ENCODE peak calls at places on chromosomes 3 and 15, in nine cellular contexts. One of them, this sample, is unnamed.

GRCh38 chr3:5317572-5317971 is 130.1 kb downstream of the EDEM1 start:
- DNase-seq in EL: no peak
- DNase-seq in neural progenitor cell: no peak
- DNase-seq in cardiac fibroblast: no peak
- DNase-seq in heart right ventricle: no peak
- DNase-seq in GM20000: no peak
- DNase-seq in right cardiac atrium: no peak
- DNase-seq in activated CD4-positive, alpha-beta T cell treated with anti-CD3 and anti-CD28 coated beads, Interleukin-2, amount 10 ng/mL, durations not matched to agents 7 days and 5 days: no peak
- DNase-seq in ovary: no peak
- DNase-seq in this sample: no peak

GRCh38 chr3:38556640-38557358 is 60.7 kb downstream of the EXOG start:
- DNase-seq in EL: no peak
- DNase-seq in neural progenitor cell: no peak
- DNase-seq in cardiac fibroblast: no peak
- DNase-seq in heart right ventricle: no peak
- DNase-seq in GM20000: no peak
- DNase-seq in right cardiac atrium: no peak
- DNase-seq in activated CD4-positive, alpha-beta T cell treated with anti-CD3 and anti-CD28 coated beads, Interleukin-2, amount 10 ng/mL, durations not matched to agents 7 days and 5 days: no peak
- DNase-seq in ovary: no peak
- DNase-seq in this sample: no peak

GRCh38 chr15:74790080-74790916 is 8.4 kb downstream of the CSK start:
- DNase-seq in EL: peak
- DNase-seq in neural progenitor cell: no peak
- DNase-seq in cardiac fibroblast: peak
- DNase-seq in heart right ventricle: peak
- DNase-seq in GM20000: no peak
- DNase-seq in right cardiac atrium: peak
- DNase-seq in activated CD4-positive, alpha-beta T cell treated with anti-CD3 and anti-CD28 coated beads, Interleukin-2, amount 10 ng/mL, durations not matched to agents 7 days and 5 days: no peak
- DNase-seq in ovary: peak
- DNase-seq in this sample: no peak

GRCh38 chr3:193743702-193744047 is 150.7 kb downstream of the OPA1 start:
- DNase-seq in EL: no peak
- DNase-seq in neural progenitor cell: no peak
- DNase-seq in cardiac fibroblast: no peak
- DNase-seq in heart right ventricle: no peak
- DNase-seq in GM20000: peak
- DNase-seq in right cardiac atrium: no peak
- DNase-seq in activated CD4-positive, alpha-beta T cell treated with anti-CD3 and anti-CD28 coated beads, Interleukin-2, amount 10 ng/mL, durations not matched to agents 7 days and 5 days: no peak
- DNase-seq in ovary: no peak
- DNase-seq in this sample: no peak

GRCh38 chr15:70270752-70271111 is 173.0 kb upstream of the TLE3 start:
- DNase-seq in EL: no peak
- DNase-seq in neural progenitor cell: no peak
- DNase-seq in cardiac fibroblast: no peak
- DNase-seq in heart right ventricle: no peak
- DNase-seq in GM20000: no peak
- DNase-seq in right cardiac atrium: no peak
- DNase-seq in activated CD4-positive, alpha-beta T cell treated with anti-CD3 and anti-CD28 coated beads, Interleukin-2, amount 10 ng/mL, durations not matched to agents 7 days and 5 days: no peak
- DNase-seq in ovary: peak
- DNase-seq in this sample: no peak

GRCh38 chr3:136733317-136733833 is 18.8 kb downstream of the STAG1 start:
- DNase-seq in EL: no peak
- DNase-seq in neural progenitor cell: no peak
- DNase-seq in cardiac fibroblast: peak
- DNase-seq in heart right ventricle: no peak
- DNase-seq in GM20000: no peak
- DNase-seq in right cardiac atrium: no peak
- DNase-seq in activated CD4-positive, alpha-beta T cell treated with anti-CD3 and anti-CD28 coated beads, Interleukin-2, amount 10 ng/mL, durations not matched to agents 7 days and 5 days: no peak
- DNase-seq in ovary: no peak
- DNase-seq in this sample: no peak

GRCh38 chr15:67807141-67807540 is 18.2 kb upstream of the SKOR1 start:
- DNase-seq in EL: no peak
- DNase-seq in neural progenitor cell: no peak
- DNase-seq in cardiac fibroblast: no peak
- DNase-seq in heart right ventricle: no peak
- DNase-seq in GM20000: no peak
- DNase-seq in right cardiac atrium: no peak
- DNase-seq in activated CD4-positive, alpha-beta T cell treated with anti-CD3 and anti-CD28 coated beads, Interleukin-2, amount 10 ng/mL, durations not matched to agents 7 days and 5 days: no peak
- DNase-seq in ovary: no peak
- DNase-seq in this sample: no peak

GRCh38 chr3:148077318-148077923 is 620.3 kb upstream of the AGTR1 start:
- DNase-seq in EL: peak
- DNase-seq in neural progenitor cell: peak
- DNase-seq in cardiac fibroblast: peak
- DNase-seq in heart right ventricle: no peak
- DNase-seq in GM20000: peak
- DNase-seq in right cardiac atrium: no peak
- DNase-seq in activated CD4-positive, alpha-beta T cell treated with anti-CD3 and anti-CD28 coated beads, Interleukin-2, amount 10 ng/mL, durations not matched to agents 7 days and 5 days: no peak
- DNase-seq in ovary: no peak
- DNase-seq in this sample: no peak

GRCh38 chr3:66615643-66616301 is 115.0 kb upstream of the LRIG1 start:
- DNase-seq in EL: no peak
- DNase-seq in neural progenitor cell: no peak
- DNase-seq in cardiac fibroblast: no peak
- DNase-seq in heart right ventricle: no peak
- DNase-seq in GM20000: no peak
- DNase-seq in right cardiac atrium: no peak
- DNase-seq in activated CD4-positive, alpha-beta T cell treated with anti-CD3 and anti-CD28 coated beads, Interleukin-2, amount 10 ng/mL, durations not matched to agents 7 days and 5 days: no peak
- DNase-seq in ovary: no peak
- DNase-seq in this sample: no peak

GRCh38 chr3:123096701-123097100 is 29.9 kb downstream of the PDIA5 start:
- DNase-seq in EL: no peak
- DNase-seq in neural progenitor cell: no peak
- DNase-seq in cardiac fibroblast: peak
- DNase-seq in heart right ventricle: peak
- DNase-seq in GM20000: no peak
- DNase-seq in right cardiac atrium: peak
- DNase-seq in activated CD4-positive, alpha-beta T cell treated with anti-CD3 and anti-CD28 coated beads, Interleukin-2, amount 10 ng/mL, durations not matched to agents 7 days and 5 days: no peak
- DNase-seq in ovary: peak
- DNase-seq in this sample: no peak

GRCh38 chr3:32224047-32224446 is 14.4 kb upstream of the CMTM8 start:
- DNase-seq in EL: no peak
- DNase-seq in neural progenitor cell: peak
- DNase-seq in cardiac fibroblast: no peak
- DNase-seq in heart right ventricle: no peak
- DNase-seq in GM20000: no peak
- DNase-seq in right cardiac atrium: no peak
- DNase-seq in activated CD4-positive, alpha-beta T cell treated with anti-CD3 and anti-CD28 coated beads, Interleukin-2, amount 10 ng/mL, durations not matched to agents 7 days and 5 days: no peak
- DNase-seq in ovary: no peak
- DNase-seq in this sample: no peak

GRCh38 chr3:165339753-165340152 is 143.6 kb upstream of the SLITRK3 start:
- DNase-seq in EL: no peak
- DNase-seq in neural progenitor cell: peak
- DNase-seq in cardiac fibroblast: peak
- DNase-seq in heart right ventricle: no peak
- DNase-seq in GM20000: no peak
- DNase-seq in right cardiac atrium: no peak
- DNase-seq in activated CD4-positive, alpha-beta T cell treated with anti-CD3 and anti-CD28 coated beads, Interleukin-2, amount 10 ng/mL, durations not matched to agents 7 days and 5 days: no peak
- DNase-seq in ovary: no peak
- DNase-seq in this sample: no peak

GRCh38 chr15:74179101-74179841 is 5.8 kb downstream of the ISLR start:
- DNase-seq in EL: peak
- DNase-seq in neural progenitor cell: no peak
- DNase-seq in cardiac fibroblast: peak
- DNase-seq in heart right ventricle: peak
- DNase-seq in GM20000: no peak
- DNase-seq in right cardiac atrium: peak
- DNase-seq in activated CD4-positive, alpha-beta T cell treated with anti-CD3 and anti-CD28 coated beads, Interleukin-2, amount 10 ng/mL, durations not matched to agents 7 days and 5 days: no peak
- DNase-seq in ovary: peak
- DNase-seq in this sample: no peak

GRCh38 chr3:172209333-172210321 is 170.2 kb downstream of the FNDC3B start:
- DNase-seq in EL: no peak
- DNase-seq in neural progenitor cell: no peak
- DNase-seq in cardiac fibroblast: no peak
- DNase-seq in heart right ventricle: peak
- DNase-seq in GM20000: no peak
- DNase-seq in right cardiac atrium: peak
- DNase-seq in activated CD4-positive, alpha-beta T cell treated with anti-CD3 and anti-CD28 coated beads, Interleukin-2, amount 10 ng/mL, durations not matched to agents 7 days and 5 days: no peak
- DNase-seq in ovary: no peak
- DNase-seq in this sample: no peak

GRCh38 chr3:106428565-106428994 is 559.8 kb upstream of the CBLB start:
- DNase-seq in EL: peak
- DNase-seq in neural progenitor cell: no peak
- DNase-seq in cardiac fibroblast: peak
- DNase-seq in heart right ventricle: no peak
- DNase-seq in GM20000: no peak
- DNase-seq in right cardiac atrium: no peak
- DNase-seq in activated CD4-positive, alpha-beta T cell treated with anti-CD3 and anti-CD28 coated beads, Interleukin-2, amount 10 ng/mL, durations not matched to agents 7 days and 5 days: no peak
- DNase-seq in ovary: no peak
- DNase-seq in this sample: no peak

GRCh38 chr3:52488746-52489145 is 6.4 kb upstream of the STAB1 start:
- DNase-seq in EL: no peak
- DNase-seq in neural progenitor cell: no peak
- DNase-seq in cardiac fibroblast: no peak
- DNase-seq in heart right ventricle: no peak
- DNase-seq in GM20000: no peak
- DNase-seq in right cardiac atrium: no peak
- DNase-seq in activated CD4-positive, alpha-beta T cell treated with anti-CD3 and anti-CD28 coated beads, Interleukin-2, amount 10 ng/mL, durations not matched to agents 7 days and 5 days: no peak
- DNase-seq in ovary: no peak
- DNase-seq in this sample: no peak

GRCh38 chr3:133412511-133413165 is 12.8 kb downstream of the BFSP2 start:
- DNase-seq in EL: peak
- DNase-seq in neural progenitor cell: no peak
- DNase-seq in cardiac fibroblast: peak
- DNase-seq in heart right ventricle: no peak
- DNase-seq in GM20000: no peak
- DNase-seq in right cardiac atrium: peak
- DNase-seq in activated CD4-positive, alpha-beta T cell treated with anti-CD3 and anti-CD28 coated beads, Interleukin-2, amount 10 ng/mL, durations not matched to agents 7 days and 5 days: no peak
- DNase-seq in ovary: no peak
- DNase-seq in this sample: no peak

GRCh38 chr3:10515396-10515795 is 10.0 kb upstream of the ATP2B2 start:
- DNase-seq in EL: no peak
- DNase-seq in neural progenitor cell: no peak
- DNase-seq in cardiac fibroblast: no peak
- DNase-seq in heart right ventricle: no peak
- DNase-seq in GM20000: no peak
- DNase-seq in right cardiac atrium: no peak
- DNase-seq in activated CD4-positive, alpha-beta T cell treated with anti-CD3 and anti-CD28 coated beads, Interleukin-2, amount 10 ng/mL, durations not matched to agents 7 days and 5 days: no peak
- DNase-seq in ovary: no peak
- DNase-seq in this sample: no peak

GRCh38 chr15:39640665-39641064 is 59.8 kb downstream of the THBS1 start:
- DNase-seq in EL: no peak
- DNase-seq in neural progenitor cell: no peak
- DNase-seq in cardiac fibroblast: no peak
- DNase-seq in heart right ventricle: no peak
- DNase-seq in GM20000: no peak
- DNase-seq in right cardiac atrium: no peak
- DNase-seq in activated CD4-positive, alpha-beta T cell treated with anti-CD3 and anti-CD28 coated beads, Interleukin-2, amount 10 ng/mL, durations not matched to agents 7 days and 5 days: no peak
- DNase-seq in ovary: no peak
- DNase-seq in this sample: no peak

GRCh38 chr3:97037294-97037943 is 223.0 kb downstream of the EPHA6 start:
- DNase-seq in EL: no peak
- DNase-seq in neural progenitor cell: no peak
- DNase-seq in cardiac fibroblast: no peak
- DNase-seq in heart right ventricle: no peak
- DNase-seq in GM20000: no peak
- DNase-seq in right cardiac atrium: no peak
- DNase-seq in activated CD4-positive, alpha-beta T cell treated with anti-CD3 and anti-CD28 coated beads, Interleukin-2, amount 10 ng/mL, durations not matched to agents 7 days and 5 days: no peak
- DNase-seq in ovary: no peak
- DNase-seq in this sample: no peak

GRCh38 chr3:5572168-5572567 is 384.7 kb downstream of the EDEM1 start:
- DNase-seq in EL: no peak
- DNase-seq in neural progenitor cell: no peak
- DNase-seq in cardiac fibroblast: no peak
- DNase-seq in heart right ventricle: no peak
- DNase-seq in GM20000: no peak
- DNase-seq in right cardiac atrium: no peak
- DNase-seq in activated CD4-positive, alpha-beta T cell treated with anti-CD3 and anti-CD28 coated beads, Interleukin-2, amount 10 ng/mL, durations not matched to agents 7 days and 5 days: no peak
- DNase-seq in ovary: no peak
- DNase-seq in this sample: no peak